ENCODE peak calls at places on chromosomes 13 and 19, in six cellular contexts. O is left lung; I is CD4-positive, alpha-beta memory T cell; P is lung; A is endothelial cell of umbilical vein; G is upper lobe of left lung. D is an unnamed sample.

GRCh38 chr13:77492982-77493381 is 42.5 kb upstream of the SCEL start:
- DNase-seq in A (peak; percentile 96), O (no peak), P (no peak), I (peak; percentile 7), G (no peak), D (no peak)

GRCh38 chr13:89029062-89029461 is 1357.9 kb downstream of the SLITRK5 start:
- DNase-seq in G (no peak), P (no peak), A (no peak), I (no peak), O (no peak), D (no peak)

GRCh38 chr19:16295071-16295470 is 29.6 kb upstream of the KLF2 start:
- DNase-seq in A (no peak), O (no peak), P (no peak), I (no peak), G (no peak), D (no peak)

GRCh38 chr13:102877285-102877684 is 31.5 kb downstream of the ERCC5 start:
- DNase-seq in P (no peak), I (no peak), O (no peak), A (no peak), G (no peak), D (no peak)

GRCh38 chr13:109749365-109749764 is 37.0 kb downstream of the IRS2 start:
- DNase-seq in A (no peak), I (no peak), P (no peak), G (no peak), O (no peak), D (no peak)

GRCh38 chr13:30388401-30389283 is 33.7 kb upstream of the UBE2L5 start:
- DNase-seq in I (no peak), A (peak; percentile 23), P (no peak), O (no peak), G (no peak), D (no peak)

GRCh38 chr13:65789815-65790214 is 1440.3 kb downstream of the PCDH9 start:
- DNase-seq in O (no peak), G (no peak), I (no peak), P (no peak), A (no peak), D (peak; percentile 73)

GRCh38 chr19:17475541-17476115 is 5.3 kb downstream of the SLC27A1 start:
- DNase-seq in I (no peak), P (no peak), G (no peak), A (no peak), O (no peak), D (peak; percentile 66)

GRCh38 chr19:36041831-36042230 is 9.2 kb upstream of the CLIP3 start:
- DNase-seq in P (no peak), G (no peak), A (peak; percentile 10), I (no peak), O (no peak), D (no peak)

GRCh38 chr19:49333426-49334288 is 1.5 kb upstream of the CD37 start:
- DNase-seq in O (peak; percentile 57), P (no peak), G (peak; percentile 79), A (no peak), I (peak; percentile 59), D (no peak)

GRCh38 chr19:48918801-48919247 is 14.7 kb upstream of the DHDH start:
- DNase-seq in A (peak; percentile 21), G (no peak), P (no peak), I (no peak), O (no peak), D (peak; percentile 80)

GRCh38 chr13:33787051-33787591 is 30.8 kb upstream of the RFC3 start:
- DNase-seq in I (peak; percentile 33), A (no peak), G (no peak), O (no peak), P (no peak), D (peak; percentile 37)

GRCh38 chr13:36819064-36819810 is at the start of gene RFXAP:
- DNase-seq in I (peak; percentile 90), G (peak; percentile 99), P (peak; percentile 89), O (peak; percentile 91), A (peak; percentile 88), D (peak; percentile 98)

GRCh38 chr19:30799854-30800755 is 427.9 kb downstream of the ZNF536 start:
- DNase-seq in I (no peak), P (peak; percentile 47), A (no peak), O (peak; percentile 42), G (peak; percentile 36), D (no peak)

GRCh38 chr13:91185294-91185863 is 162.1 kb upstream of the MIR17HG start:
- DNase-seq in A (peak; percentile 2), P (no peak), O (no peak), I (no peak), G (no peak), D (no peak)

GRCh38 chr19:50669319-50670101 is 20.3 kb downstream of the C19orf81 start:
- DNase-seq in G (no peak), I (peak; percentile 7), P (no peak), O (no peak), A (peak; percentile 31), D (peak; percentile 96)

GRCh38 chr13:28282451-28282850 is 144.1 kb downstream of the PAN3 start:
- DNase-seq in O (no peak), A (no peak), P (no peak), I (no peak), G (no peak), D (no peak)

GRCh38 chr13:72397265-72397664 is 330.2 kb downstream of the MZT1 start:
- DNase-seq in P (no peak), A (no peak), G (no peak), O (no peak), I (no peak), D (no peak)

GRCh38 chr13:95261956-95262355 is 39.3 kb downstream of the ABCC4 start:
- DNase-seq in P (no peak), I (no peak), O (no peak), A (no peak), G (no peak), D (no peak)

GRCh38 chr19:29817316-29817715 is 5.5 kb downstream of the CCNE1 start:
- DNase-seq in G (no peak), I (no peak), A (no peak), P (no peak), O (no peak), D (peak; percentile 29)

GRCh38 chr13:93603043-93603442 is 376.4 kb downstream of the GPC6 start:
- DNase-seq in O (no peak), P (no peak), A (no peak), I (no peak), G (no peak), D (peak; percentile 78)

GRCh38 chr19:53553865-53554791 is 16.2 kb downstream of the ZNF331 start:
- DNase-seq in O (peak; percentile 93), G (peak; percentile 97), P (peak; percentile 87), A (peak; percentile 82), I (peak; percentile 95), D (peak; percentile 95)

GRCh38 chr13:42990991-42991891 is 800 bp downstream of the EPSTI1 start:
- DNase-seq in G (no peak), P (no peak), A (no peak), I (peak; percentile 6), O (no peak), D (no peak)

DNA sequence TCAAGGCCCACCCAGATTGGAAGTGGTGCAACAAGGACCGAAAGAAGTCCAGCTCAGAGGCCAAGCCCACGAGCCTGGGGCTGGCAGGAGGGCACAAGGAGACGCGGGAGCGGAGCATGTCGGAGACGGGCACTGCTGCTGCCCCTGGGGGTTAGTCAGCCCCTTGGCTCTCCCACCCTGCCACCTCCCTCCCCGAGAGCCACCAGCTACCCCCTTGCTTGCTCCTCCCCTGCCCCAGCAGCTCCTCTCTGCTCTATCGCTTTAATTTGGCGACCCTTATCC is 14.2 kb upstream of the PRR19 start:
- DNase-seq in O (no peak), A (no peak), P (no peak), I (no peak), G (no peak), D (no peak)
- H3K36me3 ChIP-seq in O (peaks cover 61% of the 10 kb centered on the region), A (peaks cover 14% of the 10 kb centered on the region), P (peaks cover 60% of the 10 kb centered on the region), I (peaks cover 43% of the 10 kb centered on the region), G (peaks cover 60% of the 10 kb centered on the region), D (peaks cover 52% of the 10 kb centered on the region)

GRCh38 chr19:15247107-15248014 is 15.1 kb upstream of the EPHX3 start:
- DNase-seq in G (no peak), I (no peak), A (no peak), O (no peak), P (no peak), D (peak; percentile 91)

GRCh38 chr19:15249912-15250634 is 17.8 kb upstream of the EPHX3 start:
- DNase-seq in I (no peak), A (peak; percentile 75), P (no peak), G (no peak), O (no peak), D (peak; percentile 99)

GRCh38 chr19:15248106-15248505 is 15.9 kb upstream of the EPHX3 start:
- DNase-seq in I (no peak), A (no peak), P (no peak), G (no peak), O (no peak), D (peak; percentile 85)

GRCh38 chr19:15249560-15249874 is 17.3 kb upstream of the EPHX3 start:
- DNase-seq in O (no peak), I (no peak), P (no peak), G (no peak), A (no peak), D (no peak)

DNA sequence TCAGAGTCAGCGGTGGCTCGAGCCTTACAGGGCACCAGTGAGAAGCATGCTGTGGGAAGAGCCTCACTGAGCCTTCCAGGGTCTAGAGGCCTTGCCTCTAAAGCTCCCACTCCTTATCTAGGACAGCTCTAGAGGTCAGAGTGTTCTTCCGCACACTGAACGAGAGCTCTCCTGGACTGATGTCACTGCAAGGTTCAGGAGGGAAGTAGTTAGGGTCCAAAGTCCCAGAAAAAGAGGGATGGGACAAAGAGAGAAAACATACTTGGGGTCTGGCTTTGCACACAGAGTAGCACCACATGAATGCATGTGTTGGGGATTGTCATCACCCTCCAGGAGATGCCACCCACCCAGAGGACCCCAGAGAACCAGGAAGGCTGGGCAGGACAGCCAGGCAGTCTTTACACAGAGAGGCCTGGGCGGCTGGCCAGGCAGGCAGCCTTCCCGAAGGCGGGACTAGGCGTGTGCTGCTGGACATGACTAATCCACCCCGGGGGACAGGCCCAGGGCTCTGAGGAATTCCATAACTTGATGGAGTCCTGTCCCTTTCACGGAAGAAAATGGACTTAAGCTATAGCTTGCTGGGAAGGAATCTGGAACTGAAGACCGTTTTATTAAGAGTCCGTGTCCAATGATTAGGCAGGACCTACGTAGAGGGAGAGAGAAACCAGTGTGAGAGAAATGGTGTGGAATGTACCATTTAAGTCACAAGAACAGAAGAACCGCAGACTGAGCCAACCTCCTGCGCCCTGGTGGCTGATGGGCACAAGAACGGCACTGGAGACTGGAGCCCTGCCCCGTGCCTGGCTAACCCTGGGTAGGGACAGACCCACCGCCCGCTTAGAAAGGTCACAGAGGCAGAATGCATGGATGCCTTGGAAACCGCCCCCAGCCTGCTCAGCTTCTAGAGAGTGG is 16.7 kb upstream of the EPHX3 start:
- DNase-seq in I (no peak), O (peak; percentile 67), A (peak; percentile 80), P (peak; percentile 64), G (peak; percentile 90), D (peak; percentile 99)
- H3K36me3 ChIP-seq in I (peaks cover 87% of the 10 kb centered on the region), O (peaks cover 99% of the 10 kb centered on the region), A (peaks cover 19% of the 10 kb centered on the region), P (peaks cover 74% of the 10 kb centered on the region), G (peaks cover 92% of the 10 kb centered on the region), D (peaks cover 52% of the 10 kb centered on the region)

DNA sequence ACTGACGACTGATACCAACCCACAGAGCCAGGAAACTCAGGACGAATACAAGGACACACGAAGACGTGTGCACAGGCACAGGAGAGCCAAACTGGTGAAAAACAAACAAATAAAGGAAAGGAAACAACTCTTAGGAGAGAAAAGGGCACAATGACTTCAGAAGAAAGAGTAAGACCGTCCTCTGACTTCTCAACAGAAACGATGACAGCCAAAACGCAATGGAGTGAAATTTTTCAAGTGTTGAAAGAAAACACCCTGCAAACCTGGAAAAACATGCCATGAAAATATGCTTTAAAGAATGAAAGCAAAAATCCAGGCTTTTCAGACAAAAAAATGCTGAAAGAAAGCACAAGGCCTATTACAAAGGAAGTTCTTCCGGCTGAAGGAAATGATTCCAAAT is 24.6 kb upstream of the PLPP2 start:
- DNase-seq in A (peak; percentile 29), G (no peak), I (no peak), P (no peak), O (no peak), D (no peak)
- H3K36me3 ChIP-seq in A (no peaks in the 10 kb centered on the region), G (peaks cover 43% of the 10 kb centered on the region), I (peaks cover 17% of the 10 kb centered on the region), P (peaks cover 29% of the 10 kb centered on the region), O (peaks cover 71% of the 10 kb centered on the region), D (peaks cover 50% of the 10 kb centered on the region)

GRCh38 chr13:98195054-98195791 is 18.2 kb upstream of the RNF113B start:
- DNase-seq in P (no peak), A (no peak), I (no peak), G (no peak), O (no peak), D (no peak)
- H3K36me3 ChIP-seq in P (no peaks in the 10 kb centered on the region), A (no peaks in the 10 kb centered on the region), I (no peaks in the 10 kb centered on the region), G (no peaks in the 10 kb centered on the region), O (no peaks in the 10 kb centered on the region), D (no peaks in the 10 kb centered on the region)